ENCODE peak calls at places on chromosome 1, in nine cellular contexts. A is neural progenitor cell, V is sigmoid colon, G is transverse colon, O is adrenal gland, Q is GM06990, C is ovary, S is PC-9, K is cardiac muscle cell. B is an unnamed sample.

GRCh38 chr1:226643167-226643566 is 94.6 kb downstream of the STUM start:
- DNase-seq in V (peak), S (peak), G (no peak), O (no peak), K (no peak), Q (peak), C (peak), A (no peak), B (no peak)

GRCh38 chr1:150650193-150650592 is 20.8 kb upstream of the ENSA start:
- DNase-seq in K (no peak), C (no peak), Q (no peak), G (peak), A (no peak), V (no peak), S (peak), O (no peak), B (peak)

GRCh38 chr1:91819038-91819788 is 66.7 kb downstream of the TGFBR3 start:
- DNase-seq in V (no peak), G (no peak), O (no peak), S (no peak), C (no peak), A (no peak), K (no peak), Q (no peak), B (no peak)

GRCh38 chr1:213874789-213875188 is 113.0 kb upstream of the PROX1 start:
- DNase-seq in S (no peak), Q (no peak), V (no peak), K (no peak), A (no peak), G (no peak), C (no peak), O (no peak), B (no peak)

GRCh38 chr1:178389441-178389840 is 107.3 kb downstream of the CLEC20A start:
- DNase-seq in A (no peak), K (no peak), Q (no peak), O (no peak), G (no peak), V (no peak), S (no peak), C (no peak), B (peak)

GRCh38 chr1:66571789-66572188 is 37.8 kb downstream of the SGIP1 start:
- DNase-seq in V (no peak), S (no peak), G (no peak), C (no peak), K (no peak), O (no peak), Q (no peak), A (no peak), B (peak)

GRCh38 chr1:226629210-226629895 is 80.8 kb downstream of the STUM start:
- DNase-seq in C (no peak), Q (no peak), S (no peak), K (no peak), A (no peak), G (peak), V (peak), O (no peak), B (no peak)

GRCh38 chr1:4711191-4711915 is 56.9 kb downstream of the AJAP1 start:
- DNase-seq in Q (no peak), O (no peak), A (peak), K (peak), S (no peak), G (no peak), V (no peak), C (no peak), B (no peak)

GRCh38 chr1:62438163-62438562 is 1.3 kb downstream of the USP1 start:
- DNase-seq in S (no peak), K (no peak), O (no peak), G (no peak), A (no peak), V (no peak), C (no peak), Q (no peak), B (peak)

GRCh38 chr1:81678779-81679178 is 122.0 kb upstream of the ADGRL2 start:
- DNase-seq in O (no peak), C (no peak), V (no peak), S (no peak), Q (no peak), A (no peak), K (no peak), G (no peak), B (no peak)

GRCh38 chr1:216627252-216627651 is 96.0 kb downstream of the ESRRG start:
- DNase-seq in S (no peak), V (no peak), K (no peak), A (no peak), G (no peak), O (no peak), C (no peak), Q (no peak), B (no peak)

GRCh38 chr1:21295059-21295401 is 4.8 kb upstream of the ECE1 start:
- DNase-seq in V (no peak), K (no peak), C (no peak), G (no peak), O (peak), S (no peak), A (no peak), Q (peak), B (peak)

DNA sequence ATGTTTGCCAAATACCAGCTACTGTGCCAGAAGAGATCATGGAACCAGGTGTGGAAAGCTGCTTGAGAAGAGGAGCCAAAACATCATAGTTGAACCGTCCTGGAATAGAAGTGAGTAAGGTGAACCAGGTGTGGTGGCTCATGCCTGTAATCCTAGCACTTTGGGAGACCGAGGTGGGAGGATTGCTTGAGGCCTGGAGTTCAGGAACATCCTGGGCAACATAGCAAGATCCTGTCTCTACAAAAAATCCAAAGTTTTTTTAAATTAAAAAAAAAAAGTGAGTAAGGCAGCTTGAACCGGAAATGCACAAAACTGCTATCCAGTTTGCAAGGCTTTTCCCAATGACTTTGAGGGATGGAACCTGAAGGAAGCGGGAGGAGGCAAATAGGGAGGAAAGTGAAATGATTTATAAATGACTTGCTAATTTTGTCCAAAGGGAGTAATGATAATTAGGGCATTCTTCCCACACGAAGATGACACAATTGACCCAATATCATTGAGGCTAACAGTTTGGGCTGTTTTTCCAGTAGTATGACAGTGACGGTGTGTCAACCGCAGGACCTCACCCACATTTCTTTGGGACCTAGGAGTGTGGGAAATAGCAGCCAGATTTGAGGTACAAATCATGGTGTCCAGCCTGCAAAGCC is 1.5 kb upstream of the CNN3 start:
- DNase-seq in A (no peak), Q (no peak), K (no peak), S (no peak), V (no peak), G (no peak), O (no peak), C (no peak), B (no peak)
- H3K4me3 ChIP-seq in A (peak), Q (no peak), K (peak), S (peak), V (peak), G (peak), O (no peak), C (peak), B (peak)

GRCh38 chr1:145960468-145961108 is 2.8 kb upstream of the LIX1L start:
- DNase-seq in C (peak), Q (peak), V (peak), G (peak), K (peak), A (peak), S (peak), O (peak), B (peak)
- TF ChIP-seq CTCF in C (peak), Q (no peak), V (no peak), G (no peak), K (no peak), A (peak), S (no peak), O (no peak), B (peak)

DNA sequence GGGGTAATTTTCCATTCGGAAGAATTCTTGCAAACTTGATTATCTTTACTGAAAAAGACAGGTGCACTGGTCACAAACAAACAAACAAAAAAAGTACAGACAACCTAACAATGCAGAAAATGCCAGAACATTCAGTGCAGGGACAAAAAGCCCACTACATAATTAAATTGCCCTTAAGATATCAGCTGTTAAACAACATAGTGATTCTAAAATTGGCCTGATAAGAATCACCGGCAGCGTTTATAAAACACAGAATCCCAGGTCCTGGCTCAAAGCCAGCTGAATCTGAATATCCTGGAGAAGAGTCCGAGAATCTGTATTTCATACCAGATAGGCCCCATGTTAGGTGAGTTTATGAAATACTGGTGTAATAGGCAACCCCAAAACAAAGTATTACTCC is 6.1 kb downstream of the PLPP3 start:
- DNase-seq in K (no peak), Q (no peak), G (no peak), O (peak), V (no peak), S (no peak), A (no peak), C (no peak), B (no peak)
- H3K4me3 ChIP-seq in K (no peak), Q (no peak), G (no peak), O (no peak), V (peak), S (peak), A (no peak), C (peak), B (no peak)

GRCh38 chr1:57079454-57080157 is 113.8 kb upstream of the C8B start:
- DNase-seq in G (no peak), V (no peak), O (no peak), K (no peak), Q (no peak), A (no peak), C (no peak), S (no peak), B (no peak)
- TF ChIP-seq CTCF in G (no peak), V (no peak), O (no peak), K (peak), Q (peak), A (peak), C (no peak), S (peak), B (peak)

DNA sequence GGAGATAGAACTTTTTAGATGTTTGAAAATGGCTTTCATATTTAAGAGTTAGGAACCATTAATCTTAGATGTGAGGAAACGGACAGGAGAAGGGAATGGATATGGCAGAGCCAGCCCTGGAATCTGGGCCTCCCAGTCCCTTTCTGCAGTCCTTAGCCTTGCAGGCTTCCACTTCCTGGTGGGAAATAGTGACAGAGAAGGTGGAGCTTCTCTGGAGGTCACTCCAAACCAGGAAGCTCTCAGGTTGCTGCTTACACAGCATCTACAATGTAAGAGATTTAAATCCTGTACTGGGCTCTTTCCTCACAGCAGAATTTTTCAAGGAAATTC is 2.5 kb downstream of the S100A11 start:
- DNase-seq in S (no peak), G (no peak), Q (no peak), K (no peak), O (no peak), A (no peak), V (no peak), C (no peak), B (no peak)
- H3K4me3 ChIP-seq in S (peak), G (no peak), Q (peak), K (no peak), O (no peak), A (no peak), V (peak), C (no peak), B (peak)

GRCh38 chr1:200491097-200491496 is 81.3 kb upstream of the ZNF281 start:
- DNase-seq in V (no peak), C (no peak), A (no peak), G (no peak), K (no peak), O (no peak), Q (no peak), S (no peak), B (no peak)

GRCh38 chr1:200490183-200490582 is 80.3 kb upstream of the ZNF281 start:
- DNase-seq in Q (no peak), O (no peak), C (no peak), V (no peak), K (no peak), G (no peak), A (no peak), S (no peak), B (no peak)

GRCh38 chr1:200487650-200488049 is 77.8 kb upstream of the ZNF281 start:
- DNase-seq in V (no peak), C (no peak), K (no peak), G (no peak), Q (no peak), O (no peak), A (no peak), S (no peak), B (no peak)

GRCh38 chr1:200486634-200487033 is 76.8 kb upstream of the ZNF281 start:
- DNase-seq in S (no peak), Q (peak), C (no peak), A (no peak), G (no peak), K (no peak), V (no peak), O (no peak), B (no peak)

GRCh38 chr1:200488375-200489165 is 78.7 kb upstream of the ZNF281 start:
- DNase-seq in C (no peak), G (peak), V (no peak), A (peak), Q (no peak), S (peak), O (peak), K (peak), B (peak)
- TF ChIP-seq CTCF in C (peak), G (peak), V (peak), A (peak), Q (peak), S (peak), O (peak), K (peak), B (peak)

DNA sequence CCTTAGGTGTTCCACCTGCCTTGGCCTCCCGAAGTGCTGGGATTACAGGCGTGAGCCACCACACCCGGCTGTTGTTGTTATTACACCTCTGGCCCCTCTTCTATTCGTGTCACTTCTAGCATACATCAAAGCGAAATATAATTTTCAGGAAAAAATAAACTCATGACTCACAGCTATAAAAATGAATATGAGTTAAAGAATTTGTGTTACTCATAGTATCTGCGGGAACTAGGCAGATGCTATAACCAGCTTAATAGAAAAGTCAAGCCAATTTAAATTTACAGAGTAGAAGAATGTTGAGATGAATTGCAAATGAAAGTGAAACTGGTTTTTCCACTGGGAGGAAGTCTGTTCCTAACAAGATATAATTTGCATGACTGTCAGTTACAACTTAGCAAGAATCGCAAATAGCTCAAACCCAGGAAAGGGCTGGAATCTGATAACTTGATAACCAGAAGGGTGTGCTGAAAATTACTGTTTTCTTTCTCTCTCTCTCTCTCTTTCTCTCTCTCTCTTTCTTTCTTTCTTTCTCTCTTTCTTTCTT is 11.2 kb downstream of the OR2W3 start:
- DNase-seq in S (no peak), O (no peak), V (no peak), C (no peak), G (peak), Q (no peak), K (no peak), A (no peak), B (peak)
- H3K4me3 ChIP-seq in S (no peak), O (no peak), V (peak), C (no peak), G (no peak), Q (no peak), K (no peak), A (no peak), B (no peak)

B was measured in cardiac fibroblast.